ENCODE peak calls at places on chromosome 21, in ten cellular contexts. E is ascending aorta, K is hepatocyte, F is neural crest cell, U is nephron progenitor cell, G is cardiac muscle cell, I is coronary artery, Y is progenitor cell of endocrine pancreas, B is MM.1S, C is stomach. V is an unnamed sample.
A peak's percentile ranks its signal among the peaks of the same experiment; 100 is the strongest.

GRCh38 chr21:33152228-33153130 is 77.3 kb upstream of the IFNAR2 start:
- DNase-seq in B (no peak), G (no peak), Y (no peak), K (no peak), F (peak; percentile 7), I (no peak), U (peak; percentile 20), C (no peak), E (no peak), V (no peak)

GRCh38 chr21:19810779-19811178 is 1187.4 kb upstream of the NCAM2 start:
- DNase-seq in Y (no peak), K (no peak), C (no peak), G (peak; percentile 1), F (no peak), E (no peak), U (no peak), B (no peak), I (no peak), V (no peak)

GRCh38 chr21:28669331-28669730 is 323.3 kb downstream of the LTN1 start:
- DNase-seq in B (no peak), U (no peak), Y (no peak), G (no peak), K (no peak), F (no peak), C (no peak), E (no peak), I (no peak), V (no peak)

GRCh38 chr21:29124645-29125044 is 5.8 kb upstream of the MAP3K7CL start:
- DNase-seq in E (no peak), Y (no peak), U (no peak), C (no peak), K (no peak), I (no peak), B (no peak), F (no peak), G (no peak), V (no peak)

GRCh38 chr21:14241322-14241721 is 25.4 kb downstream of the RBM11 start:
- DNase-seq in B (no peak), E (no peak), K (peak; percentile 14), U (no peak), I (no peak), Y (no peak), F (no peak), C (no peak), G (no peak), V (no peak)

GRCh38 chr21:44544566-44544965 is 4.6 kb upstream of the KRTAP10-1 start:
- DNase-seq in B (no peak), G (no peak), K (no peak), F (no peak), Y (no peak), U (no peak), E (no peak), I (peak; percentile 54), C (no peak), V (no peak)

GRCh38 chr21:38669186-38669585 is 136.5 kb upstream of the ETS2 start:
- DNase-seq in C (no peak), F (no peak), U (no peak), K (peak; percentile 42), I (no peak), G (peak; percentile 60), B (peak; percentile 44), E (no peak), Y (no peak), V (peak; percentile 46)

GRCh38 chr21:34105947-34106541 is 32.7 kb downstream of the MRPS6 start:
- DNase-seq in U (no peak), B (no peak), K (no peak), Y (no peak), I (no peak), F (no peak), G (no peak), E (no peak), C (no peak), V (no peak)

GRCh38 chr21:28627691-28628090 is 365.0 kb downstream of the LTN1 start:
- DNase-seq in E (no peak), Y (no peak), K (no peak), B (no peak), I (no peak), C (no peak), U (no peak), F (no peak), G (no peak), V (no peak)

GRCh38 chr21:30605968-30606367 is 5.1 kb downstream of the KRTAP22-1 start:
- DNase-seq in F (no peak), G (no peak), B (no peak), U (no peak), C (no peak), E (no peak), Y (no peak), I (no peak), K (no peak), V (no peak)

GRCh38 chr21:34029724-34030528 is 43.5 kb upstream of the MRPS6 start:
- DNase-seq in F (peak; percentile 31), E (peak; percentile 68), Y (no peak), K (peak; percentile 54), G (peak; percentile 92), U (peak; percentile 46), C (peak; percentile 33), B (peak; percentile 82), I (no peak), V (no peak)

GRCh38 chr21:30613836-30614235 is at the start of gene KRTAP6-1:
- DNase-seq in Y (no peak), C (no peak), U (no peak), E (no peak), I (no peak), K (no peak), B (no peak), F (no peak), G (no peak), V (no peak)

GRCh38 chr21:23699402-23699801 is 1907.9 kb downstream of the MRPL39 start:
- DNase-seq in I (no peak), K (no peak), C (no peak), F (no peak), Y (no peak), B (no peak), G (no peak), E (no peak), U (no peak), V (no peak)

GRCh38 chr21:38478782-38479181 is 19.5 kb downstream of the ERG start:
- DNase-seq in F (no peak), E (no peak), U (no peak), B (peak; percentile 78), G (peak; percentile 83), Y (no peak), I (no peak), K (no peak), C (no peak), V (no peak)

GRCh38 chr21:36584980-36585940 is 105.3 kb upstream of the CLDN14 start:
- DNase-seq in B (peak; percentile 48), U (no peak), G (no peak), I (no peak), Y (no peak), F (no peak), K (no peak), C (no peak), E (no peak), V (no peak)
- TF ChIP-seq CTCF in B (peak; percentile 62), U (no peak), G (peak; percentile 13), I (no peak), Y (peak; percentile 13), F (no peak), K (no peak), C (no peak), E (no peak), V (no peak)

DNA sequence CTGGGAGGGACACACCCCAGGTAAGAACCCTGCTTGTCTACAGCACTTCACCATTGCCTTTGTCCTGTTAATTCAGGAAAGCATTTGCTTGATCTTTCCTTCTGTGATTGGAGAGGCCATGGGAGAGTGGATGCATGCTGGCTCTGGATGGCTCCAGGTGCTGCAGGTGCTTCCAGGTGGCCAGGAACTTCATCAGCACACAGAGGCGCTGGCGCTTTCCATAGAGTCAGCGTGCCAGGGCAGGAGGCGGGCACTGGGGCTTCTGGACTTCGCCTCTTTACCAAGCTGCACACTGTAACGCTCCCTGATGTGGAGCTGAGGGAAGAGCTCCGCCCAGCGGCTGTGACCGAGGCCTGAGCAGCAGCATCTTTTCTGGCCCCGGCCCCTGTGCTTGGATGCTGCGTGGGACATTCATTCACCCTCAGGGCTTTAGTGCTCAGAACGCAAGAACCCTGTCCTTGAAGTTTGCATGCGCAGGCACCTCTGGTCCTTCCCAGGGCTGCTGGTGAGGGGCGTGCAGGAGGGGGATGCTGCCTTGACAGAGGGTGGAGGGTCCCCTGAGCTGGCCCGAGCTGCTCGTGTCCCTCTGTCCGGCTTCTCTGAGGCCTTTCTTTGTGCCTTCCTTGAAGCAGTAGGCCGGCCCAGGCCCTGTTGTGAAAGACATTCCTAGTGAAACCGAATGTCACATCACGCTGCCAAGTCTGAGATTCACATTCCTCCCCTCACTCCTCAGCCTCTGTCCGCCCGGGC is 1.6 kb upstream of the MX2 start:
- DNase-seq in C (peak; percentile 79), K (no peak), B (no peak), E (peak; percentile 65), I (no peak), U (no peak), F (no peak), Y (no peak), G (peak; percentile 83), V (peak; percentile 76)
- TF ChIP-seq CTCF in C (no peak), K (no peak), B (no peak), E (no peak), I (no peak), U (no peak), F (peak; percentile 15), Y (peak; percentile 14), G (peak; percentile 6), V (no peak)

DNA sequence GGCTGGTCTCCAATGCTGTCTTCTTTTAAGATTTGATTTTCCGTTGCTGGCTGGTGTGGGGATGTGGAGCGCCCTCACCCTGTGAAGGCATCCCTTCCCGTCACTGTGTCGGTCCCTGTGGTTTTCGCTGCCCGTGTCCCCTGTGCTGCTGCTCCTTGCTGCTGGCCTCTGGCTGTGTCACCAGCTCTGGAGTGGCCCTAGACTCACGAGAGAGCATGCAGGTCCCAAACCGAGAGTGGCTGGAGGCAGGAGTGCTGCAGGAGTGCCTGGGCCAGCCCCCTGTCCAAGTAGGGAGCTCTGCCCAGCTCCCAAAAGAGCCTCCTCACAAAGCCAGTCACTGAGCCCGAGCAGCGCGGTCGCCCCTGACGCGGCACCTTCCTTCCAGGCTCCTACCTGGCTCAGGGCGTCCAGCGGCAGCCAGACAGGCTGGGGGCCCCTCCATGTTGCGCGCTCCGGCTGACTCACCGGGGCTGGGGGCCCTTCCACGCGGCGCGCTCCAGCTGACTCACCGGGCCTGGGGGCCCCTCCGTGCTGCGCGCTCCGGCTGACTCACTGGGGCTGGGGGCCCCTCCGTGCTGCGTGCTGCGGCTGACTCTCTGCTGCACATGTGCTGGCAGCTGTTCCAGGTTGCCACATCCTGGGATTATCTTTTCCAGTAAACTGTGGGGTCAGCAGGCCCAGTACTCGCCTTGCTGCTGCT is 106.7 kb upstream of the COL6A1 start:
- DNase-seq in K (peak; percentile 90), Y (no peak), G (peak; percentile 97), F (no peak), U (no peak), I (no peak), C (peak; percentile 50), B (no peak), E (no peak), V (peak; percentile 91)
- TF ChIP-seq CTCF in K (no peak), Y (no peak), G (no peak), F (no peak), U (no peak), I (no peak), C (no peak), B (no peak), E (no peak), V (no peak)

DNA sequence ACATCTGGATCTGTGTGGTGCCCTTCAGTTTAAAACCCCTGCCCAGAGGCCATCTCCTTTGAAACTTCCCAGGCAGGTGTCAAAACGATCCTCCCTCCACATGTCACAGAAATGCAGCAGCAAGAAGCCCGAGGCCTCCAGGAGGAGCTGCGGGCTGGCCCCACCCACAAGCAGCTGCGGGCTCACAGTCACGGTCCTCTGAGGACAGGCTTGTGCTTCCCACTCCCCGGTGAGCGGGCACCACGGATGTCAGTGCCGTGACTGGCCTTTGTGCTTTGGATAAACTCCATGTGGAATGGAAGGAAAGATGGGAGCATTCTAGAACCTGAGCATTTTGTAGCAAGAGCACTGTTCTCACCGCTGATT is 65.8 kb downstream of the SIK1 start:
- DNase-seq in B (peak; percentile 95), F (no peak), U (peak; percentile 38), K (peak; percentile 46), Y (no peak), E (no peak), I (no peak), C (no peak), G (no peak), V (no peak)
- TF ChIP-seq CTCF in B (peak; percentile 29), F (no peak), U (no peak), K (no peak), Y (no peak), E (no peak), I (no peak), C (no peak), G (no peak), V (no peak)